ENCODE peak calls at places on chromosome 5, in six cellular contexts. One of them, this sample, is unnamed.

GRCh38 chr5:159552751-159553150 is 222.5 kb upstream of the IL12B start:
- DNase-seq in stimulated activated CD4-positive, alpha-beta T cell treated with anti-CD3 and anti-CD28 coated beads, Interleukin-12 subunit alpha, Interleukin-12 subunit beta, amount 100 ng/mL, for 4 hours: no peak
- DNase-seq in GM12865: no peak
- DNase-seq in CD8-positive, alpha-beta memory T cell: no peak
- DNase-seq in DMS 273 treated with DMSO at 0.1 percent for 48 hours: no peak
- DNase-seq in CD4-positive, alpha-beta T cell: no peak
- DNase-seq in this sample: peak; percentile 55

GRCh38 chr5:6516823-6517222 is 68.2 kb downstream of the UBE2QL1 start:
- DNase-seq in stimulated activated CD4-positive, alpha-beta T cell treated with anti-CD3 and anti-CD28 coated beads, Interleukin-12 subunit alpha, Interleukin-12 subunit beta, amount 100 ng/mL, for 4 hours: no peak
- DNase-seq in GM12865: no peak
- DNase-seq in CD8-positive, alpha-beta memory T cell: no peak
- DNase-seq in DMS 273 treated with DMSO at 0.1 percent for 48 hours: no peak
- DNase-seq in CD4-positive, alpha-beta T cell: no peak
- DNase-seq in this sample: no peak

GRCh38 chr5:108418172-108418571 is 36.3 kb upstream of the FBXL17 start:
- DNase-seq in stimulated activated CD4-positive, alpha-beta T cell treated with anti-CD3 and anti-CD28 coated beads, Interleukin-12 subunit alpha, Interleukin-12 subunit beta, amount 100 ng/mL, for 4 hours: no peak
- DNase-seq in GM12865: no peak
- DNase-seq in CD8-positive, alpha-beta memory T cell: no peak
- DNase-seq in DMS 273 treated with DMSO at 0.1 percent for 48 hours: no peak
- DNase-seq in CD4-positive, alpha-beta T cell: no peak
- DNase-seq in this sample: no peak

GRCh38 chr5:143019614-143020515 is 249.7 kb downstream of the ARHGAP26 start:
- DNase-seq in stimulated activated CD4-positive, alpha-beta T cell treated with anti-CD3 and anti-CD28 coated beads, Interleukin-12 subunit alpha, Interleukin-12 subunit beta, amount 100 ng/mL, for 4 hours: no peak
- DNase-seq in GM12865: peak; percentile 96
- DNase-seq in CD8-positive, alpha-beta memory T cell: no peak
- DNase-seq in DMS 273 treated with DMSO at 0.1 percent for 48 hours: peak; percentile 97
- DNase-seq in CD4-positive, alpha-beta T cell: no peak
- DNase-seq in this sample: no peak

GRCh38 chr5:81337803-81338202 is 36.4 kb downstream of the ZCCHC9 start:
- DNase-seq in stimulated activated CD4-positive, alpha-beta T cell treated with anti-CD3 and anti-CD28 coated beads, Interleukin-12 subunit alpha, Interleukin-12 subunit beta, amount 100 ng/mL, for 4 hours: no peak
- DNase-seq in GM12865: no peak
- DNase-seq in CD8-positive, alpha-beta memory T cell: no peak
- DNase-seq in DMS 273 treated with DMSO at 0.1 percent for 48 hours: no peak
- DNase-seq in CD4-positive, alpha-beta T cell: no peak
- DNase-seq in this sample: no peak

GRCh38 chr5:72228957-72229356 is 91.1 kb downstream of the MRPS27 start:
- DNase-seq in stimulated activated CD4-positive, alpha-beta T cell treated with anti-CD3 and anti-CD28 coated beads, Interleukin-12 subunit alpha, Interleukin-12 subunit beta, amount 100 ng/mL, for 4 hours: no peak
- DNase-seq in GM12865: no peak
- DNase-seq in CD8-positive, alpha-beta memory T cell: no peak
- DNase-seq in DMS 273 treated with DMSO at 0.1 percent for 48 hours: no peak
- DNase-seq in CD4-positive, alpha-beta T cell: no peak
- DNase-seq in this sample: no peak

GRCh38 chr5:5026407-5026780 is 113.7 kb upstream of the ADAMTS16 start:
- DNase-seq in stimulated activated CD4-positive, alpha-beta T cell treated with anti-CD3 and anti-CD28 coated beads, Interleukin-12 subunit alpha, Interleukin-12 subunit beta, amount 100 ng/mL, for 4 hours: no peak
- DNase-seq in GM12865: no peak
- DNase-seq in CD8-positive, alpha-beta memory T cell: no peak
- DNase-seq in DMS 273 treated with DMSO at 0.1 percent for 48 hours: no peak
- DNase-seq in CD4-positive, alpha-beta T cell: no peak
- DNase-seq in this sample: no peak

GRCh38 chr5:115457574-115457973 is 87.0 kb downstream of the FEM1C start:
- DNase-seq in stimulated activated CD4-positive, alpha-beta T cell treated with anti-CD3 and anti-CD28 coated beads, Interleukin-12 subunit alpha, Interleukin-12 subunit beta, amount 100 ng/mL, for 4 hours: no peak
- DNase-seq in GM12865: no peak
- DNase-seq in CD8-positive, alpha-beta memory T cell: no peak
- DNase-seq in DMS 273 treated with DMSO at 0.1 percent for 48 hours: no peak
- DNase-seq in CD4-positive, alpha-beta T cell: no peak
- DNase-seq in this sample: no peak

GRCh38 chr5:68252678-68253520 is 37.3 kb downstream of the PIK3R1 start:
- DNase-seq in stimulated activated CD4-positive, alpha-beta T cell treated with anti-CD3 and anti-CD28 coated beads, Interleukin-12 subunit alpha, Interleukin-12 subunit beta, amount 100 ng/mL, for 4 hours: peak; percentile 33
- DNase-seq in GM12865: peak; percentile 73
- DNase-seq in CD8-positive, alpha-beta memory T cell: no peak
- DNase-seq in DMS 273 treated with DMSO at 0.1 percent for 48 hours: peak; percentile 45
- DNase-seq in CD4-positive, alpha-beta T cell: peak; percentile 38
- DNase-seq in this sample: peak; percentile 86

GRCh38 chr5:158882660-158883059 is 217.1 kb downstream of the EBF1 start:
- DNase-seq in stimulated activated CD4-positive, alpha-beta T cell treated with anti-CD3 and anti-CD28 coated beads, Interleukin-12 subunit alpha, Interleukin-12 subunit beta, amount 100 ng/mL, for 4 hours: no peak
- DNase-seq in GM12865: peak; percentile 17
- DNase-seq in CD8-positive, alpha-beta memory T cell: no peak
- DNase-seq in DMS 273 treated with DMSO at 0.1 percent for 48 hours: no peak
- DNase-seq in CD4-positive, alpha-beta T cell: no peak
- DNase-seq in this sample: no peak

GRCh38 chr5:129358069-129358468 is 102.0 kb upstream of the ADAMTS19 start:
- DNase-seq in stimulated activated CD4-positive, alpha-beta T cell treated with anti-CD3 and anti-CD28 coated beads, Interleukin-12 subunit alpha, Interleukin-12 subunit beta, amount 100 ng/mL, for 4 hours: no peak
- DNase-seq in GM12865: no peak
- DNase-seq in CD8-positive, alpha-beta memory T cell: no peak
- DNase-seq in DMS 273 treated with DMSO at 0.1 percent for 48 hours: no peak
- DNase-seq in CD4-positive, alpha-beta T cell: no peak
- DNase-seq in this sample: no peak

GRCh38 chr5:177994063-177994462 is 2.0 kb downstream of the PROP1 start:
- DNase-seq in stimulated activated CD4-positive, alpha-beta T cell treated with anti-CD3 and anti-CD28 coated beads, Interleukin-12 subunit alpha, Interleukin-12 subunit beta, amount 100 ng/mL, for 4 hours: no peak
- DNase-seq in GM12865: no peak
- DNase-seq in CD8-positive, alpha-beta memory T cell: no peak
- DNase-seq in DMS 273 treated with DMSO at 0.1 percent for 48 hours: no peak
- DNase-seq in CD4-positive, alpha-beta T cell: no peak
- DNase-seq in this sample: no peak

GRCh38 chr5:80825780-80826460 is 134.2 kb upstream of the RASGRF2 start:
- DNase-seq in stimulated activated CD4-positive, alpha-beta T cell treated with anti-CD3 and anti-CD28 coated beads, Interleukin-12 subunit alpha, Interleukin-12 subunit beta, amount 100 ng/mL, for 4 hours: no peak
- DNase-seq in GM12865: no peak
- DNase-seq in CD8-positive, alpha-beta memory T cell: no peak
- DNase-seq in DMS 273 treated with DMSO at 0.1 percent for 48 hours: no peak
- DNase-seq in CD4-positive, alpha-beta T cell: no peak
- DNase-seq in this sample: no peak

GRCh38 chr5:88674262-88675158 is 208.5 kb downstream of the MEF2C start:
- DNase-seq in stimulated activated CD4-positive, alpha-beta T cell treated with anti-CD3 and anti-CD28 coated beads, Interleukin-12 subunit alpha, Interleukin-12 subunit beta, amount 100 ng/mL, for 4 hours: no peak
- DNase-seq in GM12865: peak; percentile 92
- DNase-seq in CD8-positive, alpha-beta memory T cell: no peak
- DNase-seq in DMS 273 treated with DMSO at 0.1 percent for 48 hours: peak; percentile 79
- DNase-seq in CD4-positive, alpha-beta T cell: no peak
- DNase-seq in this sample: no peak

GRCh38 chr5:82165740-82166530 is 112.2 kb downstream of the RPS23 start:
- DNase-seq in stimulated activated CD4-positive, alpha-beta T cell treated with anti-CD3 and anti-CD28 coated beads, Interleukin-12 subunit alpha, Interleukin-12 subunit beta, amount 100 ng/mL, for 4 hours: no peak
- DNase-seq in GM12865: peak; percentile 85
- DNase-seq in CD8-positive, alpha-beta memory T cell: peak; percentile 50
- DNase-seq in DMS 273 treated with DMSO at 0.1 percent for 48 hours: peak; percentile 90
- DNase-seq in CD4-positive, alpha-beta T cell: peak; percentile 6
- DNase-seq in this sample: peak; percentile 86

GRCh38 chr5:170597876-170598275 is 94.1 kb downstream of the KCNIP1 start:
- DNase-seq in stimulated activated CD4-positive, alpha-beta T cell treated with anti-CD3 and anti-CD28 coated beads, Interleukin-12 subunit alpha, Interleukin-12 subunit beta, amount 100 ng/mL, for 4 hours: no peak
- DNase-seq in GM12865: no peak
- DNase-seq in CD8-positive, alpha-beta memory T cell: no peak
- DNase-seq in DMS 273 treated with DMSO at 0.1 percent for 48 hours: no peak
- DNase-seq in CD4-positive, alpha-beta T cell: no peak
- DNase-seq in this sample: no peak

GRCh38 chr5:55172051-55172899 is 702 bp downstream of the CDC20B start:
- DNase-seq in stimulated activated CD4-positive, alpha-beta T cell treated with anti-CD3 and anti-CD28 coated beads, Interleukin-12 subunit alpha, Interleukin-12 subunit beta, amount 100 ng/mL, for 4 hours: peak; percentile 20
- DNase-seq in GM12865: peak; percentile 85
- DNase-seq in CD8-positive, alpha-beta memory T cell: peak; percentile 73
- DNase-seq in DMS 273 treated with DMSO at 0.1 percent for 48 hours: peak; percentile 60
- DNase-seq in CD4-positive, alpha-beta T cell: peak; percentile 27
- DNase-seq in this sample: peak; percentile 93

GRCh38 chr5:153523196-153523595 is 32.7 kb downstream of the GRIA1 start:
- DNase-seq in stimulated activated CD4-positive, alpha-beta T cell treated with anti-CD3 and anti-CD28 coated beads, Interleukin-12 subunit alpha, Interleukin-12 subunit beta, amount 100 ng/mL, for 4 hours: no peak
- DNase-seq in GM12865: no peak
- DNase-seq in CD8-positive, alpha-beta memory T cell: no peak
- DNase-seq in DMS 273 treated with DMSO at 0.1 percent for 48 hours: no peak
- DNase-seq in CD4-positive, alpha-beta T cell: no peak
- DNase-seq in this sample: no peak

GRCh38 chr5:60597570-60597969 is 102.4 kb downstream of the DEPDC1B start:
- DNase-seq in stimulated activated CD4-positive, alpha-beta T cell treated with anti-CD3 and anti-CD28 coated beads, Interleukin-12 subunit alpha, Interleukin-12 subunit beta, amount 100 ng/mL, for 4 hours: no peak
- DNase-seq in GM12865: peak; percentile 76
- DNase-seq in CD8-positive, alpha-beta memory T cell: no peak
- DNase-seq in DMS 273 treated with DMSO at 0.1 percent for 48 hours: no peak
- DNase-seq in CD4-positive, alpha-beta T cell: no peak
- DNase-seq in this sample: no peak

GRCh38 chr5:107422494-107422893 is 248.2 kb downstream of the EFNA5 start:
- DNase-seq in stimulated activated CD4-positive, alpha-beta T cell treated with anti-CD3 and anti-CD28 coated beads, Interleukin-12 subunit alpha, Interleukin-12 subunit beta, amount 100 ng/mL, for 4 hours: no peak
- DNase-seq in GM12865: peak; percentile 30
- DNase-seq in CD8-positive, alpha-beta memory T cell: no peak
- DNase-seq in DMS 273 treated with DMSO at 0.1 percent for 48 hours: no peak
- DNase-seq in CD4-positive, alpha-beta T cell: no peak
- DNase-seq in this sample: no peak

GRCh38 chr5:161030219-161030618 is 178.2 kb upstream of the ATP10B start:
- DNase-seq in stimulated activated CD4-positive, alpha-beta T cell treated with anti-CD3 and anti-CD28 coated beads, Interleukin-12 subunit alpha, Interleukin-12 subunit beta, amount 100 ng/mL, for 4 hours: no peak
- DNase-seq in GM12865: no peak
- DNase-seq in CD8-positive, alpha-beta memory T cell: no peak
- DNase-seq in DMS 273 treated with DMSO at 0.1 percent for 48 hours: no peak
- DNase-seq in CD4-positive, alpha-beta T cell: no peak
- DNase-seq in this sample: no peak